ENCODE peak calls at places on chromosomes 16 and 17, in seven cellular contexts. Q, D, W, U, K, X and G are unnamed samples.

GRCh38 chr17:68709995-68710780 is 109.0 kb upstream of the FAM20A start:
- DNase-seq in Q (peak; percentile 24), D (no peak), W (peak; percentile 45), U (no peak), K (peak; percentile 81), X (peak; percentile 66), G (no peak)

GRCh38 chr16:72836985-72837384 is 210.9 kb downstream of the ZFHX3 start:
- DNase-seq in Q (no peak), D (no peak), W (no peak), U (no peak), K (no peak), X (no peak), G (no peak)

GRCh38 chr17:19645608-19646250 is 2.8 kb upstream of the ALDH3A2 start:
- DNase-seq in Q (no peak), D (peak; percentile 37), W (peak; percentile 39), U (no peak), K (peak; percentile 19), X (peak; percentile 11), G (no peak)

GRCh38 chr16:27330542-27330941 is 16.8 kb downstream of the IL4R start:
- DNase-seq in Q (peak; percentile 95), D (peak; percentile 52), W (peak; percentile 99), U (no peak), K (peak; percentile 94), X (peak; percentile 74), G (peak; percentile 94)

GRCh38 chr17:42101513-42102292 is 3.4 kb upstream of the ZNF385C start:
- DNase-seq in Q (peak; percentile 59), D (peak; percentile 72), W (peak; percentile 77), U (no peak), K (peak; percentile 60), X (peak; percentile 35), G (peak; percentile 92)

GRCh38 chr16:69311533-69312388 is 611 bp downstream of the VPS4A start:
- DNase-seq in Q (no peak), D (peak; percentile 63), W (peak; percentile 27), U (no peak), K (peak; percentile 15), X (peak; percentile 11), G (peak; percentile 87)

GRCh38 chr16:75254359-75254837 is 3.0 kb upstream of the BCAR1 start:
- DNase-seq in Q (peak; percentile 33), D (peak; percentile 55), W (peak; percentile 75), U (peak; percentile 69), K (peak; percentile 78), X (peak; percentile 91), G (peak; percentile 85)

GRCh38 chr16:86150646-86151371 is 251.8 kb downstream of the IRF8 start:
- DNase-seq in Q (no peak), D (no peak), W (no peak), U (no peak), K (no peak), X (no peak), G (peak; percentile 36)

GRCh38 chr17:17849147-17849820 is 12.5 kb upstream of the SREBF1 start:
- DNase-seq in Q (peak; percentile 49), D (no peak), W (peak; percentile 83), U (no peak), K (peak; percentile 53), X (peak; percentile 18), G (peak; percentile 95)

GRCh38 chr17:17851101-17851500 is 14.3 kb upstream of the SREBF1 start:
- DNase-seq in Q (no peak), D (no peak), W (no peak), U (no peak), K (no peak), X (no peak), G (no peak)

GRCh38 chr17:17851603-17852002 is 14.8 kb upstream of the SREBF1 start:
- DNase-seq in Q (no peak), D (no peak), W (no peak), U (no peak), K (no peak), X (no peak), G (no peak)

GRCh38 chr17:17848311-17848710 is 11.5 kb upstream of the SREBF1 start:
- DNase-seq in Q (no peak), D (no peak), W (no peak), U (no peak), K (no peak), X (no peak), G (no peak)

DNA sequence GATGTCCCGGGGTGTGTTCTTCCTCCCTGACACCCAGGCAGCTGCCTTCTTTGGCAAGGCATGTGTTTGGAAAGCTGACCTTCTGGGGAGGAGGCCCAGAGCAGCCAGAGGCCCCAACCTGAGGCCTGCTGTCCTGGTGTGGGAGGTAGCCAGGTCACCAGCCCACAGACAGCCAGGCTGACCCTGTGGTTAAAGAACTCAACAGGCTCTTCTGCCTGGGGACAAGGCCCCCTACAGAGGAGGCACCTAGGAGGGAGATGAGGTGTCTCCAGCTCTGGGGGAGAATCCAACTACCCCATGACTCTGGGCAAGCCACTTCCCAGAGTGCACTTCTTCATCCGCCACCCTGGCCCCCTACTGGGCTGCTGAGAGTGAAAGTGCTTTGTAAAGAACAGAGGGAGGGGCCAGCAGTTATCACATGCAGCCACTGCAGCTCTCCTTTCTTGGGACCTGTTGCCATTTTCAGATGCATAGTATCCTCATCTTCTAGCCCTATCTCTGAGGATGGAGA is 13.1 kb upstream of the SREBF1 start:
- DNase-seq in Q (peak; percentile 61), D (peak; percentile 48), W (peak; percentile 97), U (no peak), K (peak; percentile 57), X (no peak), G (no peak)
- TF ChIP-seq CTCF in Q (no peak), D (no peak), W (peak; percentile 50), U (no peak), K (peak; percentile 33), X (peak; percentile 54), G (no peak)

GRCh38 chr16:2325181-2325580 is 15.3 kb downstream of the ABCA3 start:
- DNase-seq in Q (no peak), D (no peak), W (no peak), U (peak; percentile 30), K (no peak), X (no peak), G (no peak)
- TF ChIP-seq CTCF in Q (no peak), D (no peak), W (no peak), U (no peak), K (no peak), X (no peak), G (no peak)

GRCh38 chr17:77476006-77476405 is 335.2 kb downstream of the SEC14L1 start:
- DNase-seq in Q (no peak), D (no peak), W (no peak), U (no peak), K (no peak), X (no peak), G (no peak)

GRCh38 chr17:77478281-77478680 is 337.5 kb downstream of the SEC14L1 start:
- DNase-seq in Q (no peak), D (no peak), W (no peak), U (no peak), K (no peak), X (no peak), G (no peak)

GRCh38 chr17:77476498-77476897 is 335.7 kb downstream of the SEC14L1 start:
- DNase-seq in Q (no peak), D (no peak), W (no peak), U (no peak), K (no peak), X (no peak), G (no peak)

GRCh38 chr17:77478899-77479298 is 338.1 kb downstream of the SEC14L1 start:
- DNase-seq in Q (peak; percentile 72), D (no peak), W (no peak), U (no peak), K (no peak), X (no peak), G (no peak)

DNA sequence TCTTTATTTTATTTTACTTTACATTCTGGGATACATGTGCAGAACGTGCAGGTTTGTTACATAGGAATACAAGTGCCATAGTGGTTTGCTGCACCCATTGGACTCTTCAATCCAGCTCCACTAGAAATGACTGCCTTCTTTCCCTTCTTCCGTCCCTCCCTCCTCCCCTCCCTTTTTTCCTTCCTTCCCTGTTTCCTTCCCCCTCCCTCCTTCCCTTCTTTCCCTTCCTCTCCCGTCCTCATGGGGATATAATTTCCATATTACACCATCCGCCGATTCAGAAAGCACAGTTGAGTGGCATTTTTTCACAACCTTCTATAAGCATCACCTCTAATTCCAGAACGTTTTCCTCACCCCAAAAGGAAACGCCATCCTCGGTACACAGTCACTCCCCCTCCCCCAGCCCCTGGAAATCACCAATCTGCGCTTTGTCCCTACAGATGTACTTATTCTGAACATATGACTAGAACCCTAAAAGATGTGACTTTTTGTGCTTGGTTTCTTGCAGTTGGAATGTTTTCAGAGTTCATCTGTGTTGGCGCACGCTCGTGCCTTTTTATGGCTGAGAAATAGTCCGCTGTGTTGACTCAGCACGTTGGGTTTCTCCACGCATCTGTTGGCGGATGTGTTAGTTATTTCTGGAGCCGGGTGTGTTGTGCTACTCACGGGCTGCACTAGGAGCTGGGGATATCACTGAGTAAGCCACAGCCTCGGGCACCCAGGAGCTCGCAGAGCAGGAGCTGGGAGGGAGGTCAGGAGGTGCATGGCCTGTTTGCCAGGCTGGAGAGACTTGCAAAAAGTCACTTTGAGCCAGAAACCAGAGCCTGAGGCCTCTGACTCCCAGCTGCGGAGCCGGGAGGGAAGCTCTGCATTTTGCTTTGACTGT is 336.4 kb downstream of the SEC14L1 start:
- DNase-seq in Q (peak; percentile 92), D (peak; percentile 88), W (peak; percentile 97), U (peak; percentile 95), K (peak; percentile 99), X (peak; percentile 100), G (peak; percentile 82)
- TF ChIP-seq CTCF in Q (no peak), D (no peak), W (peak; percentile 19), U (peak; percentile 7), K (no peak), X (no peak), G (no peak)

GRCh38 chr16:88401604-88402246 is 19.0 kb downstream of the ZNF469 start:
- DNase-seq in Q (no peak), D (no peak), W (no peak), U (no peak), K (no peak), X (no peak), G (no peak)

GRCh38 chr16:88402551-88402950 is 19.8 kb downstream of the ZNF469 start:
- DNase-seq in Q (no peak), D (no peak), W (no peak), U (no peak), K (no peak), X (no peak), G (no peak)

GRCh38 chr16:88405325-88406060 is 22.7 kb downstream of the ZNF469 start:
- DNase-seq in Q (no peak), D (peak; percentile 64), W (peak; percentile 53), U (no peak), K (peak; percentile 60), X (no peak), G (no peak)

GRCh38 chr16:88404769-88405168 is 22.0 kb downstream of the ZNF469 start:
- DNase-seq in Q (no peak), D (no peak), W (no peak), U (no peak), K (no peak), X (no peak), G (no peak)

DNA sequence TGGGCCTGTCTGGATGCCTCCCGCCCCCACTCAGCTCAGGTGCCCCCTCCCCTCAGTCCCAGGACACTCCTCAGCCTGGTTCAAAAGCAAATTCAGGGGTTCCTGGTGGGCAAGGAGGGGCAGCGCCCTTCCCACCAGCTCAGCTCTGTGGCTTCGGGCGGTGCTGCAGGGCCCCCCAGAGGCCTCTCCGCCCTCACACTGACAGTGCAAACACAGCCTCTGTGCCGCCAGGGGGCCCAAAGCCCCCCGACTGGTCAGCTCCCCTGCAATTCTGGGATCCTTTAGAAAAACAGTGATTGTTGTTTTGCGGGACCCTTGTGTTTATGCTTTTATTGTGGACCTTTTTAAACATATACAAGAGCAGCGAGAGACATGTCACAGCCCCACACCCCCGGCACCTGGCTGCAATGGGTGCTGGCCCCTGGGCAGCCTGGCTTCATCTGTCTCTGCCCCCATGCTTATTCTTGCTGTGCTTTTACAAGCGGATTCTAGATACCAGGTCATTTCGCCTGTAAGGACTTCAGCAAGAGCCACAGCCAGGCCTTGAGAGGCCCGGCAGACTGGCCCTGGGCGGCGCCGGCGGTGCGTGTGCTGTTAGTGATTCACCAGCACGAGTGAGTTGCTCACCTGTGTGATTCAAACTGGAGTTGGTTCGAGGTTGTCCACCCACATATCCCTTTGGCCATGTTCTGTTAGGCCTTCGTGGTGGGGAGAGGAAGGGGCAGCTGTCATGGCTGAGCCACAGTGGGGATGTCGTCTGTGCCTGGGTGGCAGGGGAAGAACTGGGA is 21.2 kb downstream of the ZNF469 start:
- DNase-seq in Q (no peak), D (no peak), W (no peak), U (no peak), K (no peak), X (no peak), G (no peak)
- TF ChIP-seq CTCF in Q (no peak), D (peak; percentile 8), W (no peak), U (no peak), K (no peak), X (no peak), G (no peak)